ENCODE peak calls at places on chromosomes 4 and X, in eight cellular contexts. One of them, this sample, is unnamed.

GRCh38 chr4:166165829-166166420 is 292.9 kb downstream of the TLL1 start:
- DNase-seq in H7: peak; percentile 3
- DNase-seq in NCI-H2029: peak; percentile 49
- DNase-seq in T follicular helper cell: no peak
- DNase-seq in activated CD8-positive, alpha-beta memory T cell treated with anti-CD3 and anti-CD28 coated beads for 48 hours: no peak
- DNase-seq in iris pigment epithelial cell: peak; percentile 74
- DNase-seq in stimulated activated CD4-positive, alpha-beta T cell treated with anti-CD3 and anti-CD28 coated beads, Interleukin-12 subunit alpha, Interleukin-12 subunit beta, amount 100 ng/mL, for 4 hours: no peak
- DNase-seq in activated T-helper 1 cell treated with anti-CD3 and anti-CD28 coated beads, Interleukin-2, amount 50 U/mL, for 16 hours: no peak
- DNase-seq in this sample: no peak

GRCh38 chrX:43958529-43958928 is 14.7 kb downstream of the NDP start:
- DNase-seq in H7: peak; percentile 35
- DNase-seq in NCI-H2029: peak; percentile 18
- DNase-seq in T follicular helper cell: no peak
- DNase-seq in activated CD8-positive, alpha-beta memory T cell treated with anti-CD3 and anti-CD28 coated beads for 48 hours: no peak
- DNase-seq in iris pigment epithelial cell: peak; percentile 80
- DNase-seq in stimulated activated CD4-positive, alpha-beta T cell treated with anti-CD3 and anti-CD28 coated beads, Interleukin-12 subunit alpha, Interleukin-12 subunit beta, amount 100 ng/mL, for 4 hours: no peak
- DNase-seq in activated T-helper 1 cell treated with anti-CD3 and anti-CD28 coated beads, Interleukin-2, amount 50 U/mL, for 16 hours: no peak
- DNase-seq in this sample: no peak

GRCh38 chrX:47148946-47149345 is 3.9 kb downstream of the RBM10 start:
- DNase-seq in H7: no peak
- DNase-seq in NCI-H2029: no peak
- DNase-seq in T follicular helper cell: no peak
- DNase-seq in activated CD8-positive, alpha-beta memory T cell treated with anti-CD3 and anti-CD28 coated beads for 48 hours: no peak
- DNase-seq in iris pigment epithelial cell: peak; percentile 40
- DNase-seq in stimulated activated CD4-positive, alpha-beta T cell treated with anti-CD3 and anti-CD28 coated beads, Interleukin-12 subunit alpha, Interleukin-12 subunit beta, amount 100 ng/mL, for 4 hours: no peak
- DNase-seq in activated T-helper 1 cell treated with anti-CD3 and anti-CD28 coated beads, Interleukin-2, amount 50 U/mL, for 16 hours: no peak
- DNase-seq in this sample: no peak

GRCh38 chr4:53614616-53615015 is 23.3 kb upstream of the LNX1 start:
- DNase-seq in H7: no peak
- DNase-seq in NCI-H2029: no peak
- DNase-seq in T follicular helper cell: no peak
- DNase-seq in activated CD8-positive, alpha-beta memory T cell treated with anti-CD3 and anti-CD28 coated beads for 48 hours: no peak
- DNase-seq in iris pigment epithelial cell: no peak
- DNase-seq in stimulated activated CD4-positive, alpha-beta T cell treated with anti-CD3 and anti-CD28 coated beads, Interleukin-12 subunit alpha, Interleukin-12 subunit beta, amount 100 ng/mL, for 4 hours: no peak
- DNase-seq in activated T-helper 1 cell treated with anti-CD3 and anti-CD28 coated beads, Interleukin-2, amount 50 U/mL, for 16 hours: no peak
- DNase-seq in this sample: no peak

GRCh38 chr4:16843831-16844508 is 54.5 kb downstream of the LDB2 start:
- DNase-seq in H7: no peak
- DNase-seq in NCI-H2029: no peak
- DNase-seq in T follicular helper cell: no peak
- DNase-seq in activated CD8-positive, alpha-beta memory T cell treated with anti-CD3 and anti-CD28 coated beads for 48 hours: no peak
- DNase-seq in iris pigment epithelial cell: peak; percentile 61
- DNase-seq in stimulated activated CD4-positive, alpha-beta T cell treated with anti-CD3 and anti-CD28 coated beads, Interleukin-12 subunit alpha, Interleukin-12 subunit beta, amount 100 ng/mL, for 4 hours: no peak
- DNase-seq in activated T-helper 1 cell treated with anti-CD3 and anti-CD28 coated beads, Interleukin-2, amount 50 U/mL, for 16 hours: no peak
- DNase-seq in this sample: no peak

GRCh38 chr4:5500165-5500564 is 208.2 kb downstream of the EVC2 start:
- DNase-seq in H7: no peak
- DNase-seq in NCI-H2029: no peak
- DNase-seq in T follicular helper cell: no peak
- DNase-seq in activated CD8-positive, alpha-beta memory T cell treated with anti-CD3 and anti-CD28 coated beads for 48 hours: no peak
- DNase-seq in iris pigment epithelial cell: peak; percentile 55
- DNase-seq in stimulated activated CD4-positive, alpha-beta T cell treated with anti-CD3 and anti-CD28 coated beads, Interleukin-12 subunit alpha, Interleukin-12 subunit beta, amount 100 ng/mL, for 4 hours: no peak
- DNase-seq in activated T-helper 1 cell treated with anti-CD3 and anti-CD28 coated beads, Interleukin-2, amount 50 U/mL, for 16 hours: no peak
- DNase-seq in this sample: no peak

GRCh38 chr4:152015597-152016324 is 255.0 kb upstream of the GATB start:
- DNase-seq in H7: no peak
- DNase-seq in NCI-H2029: no peak
- DNase-seq in T follicular helper cell: no peak
- DNase-seq in activated CD8-positive, alpha-beta memory T cell treated with anti-CD3 and anti-CD28 coated beads for 48 hours: no peak
- DNase-seq in iris pigment epithelial cell: no peak
- DNase-seq in stimulated activated CD4-positive, alpha-beta T cell treated with anti-CD3 and anti-CD28 coated beads, Interleukin-12 subunit alpha, Interleukin-12 subunit beta, amount 100 ng/mL, for 4 hours: no peak
- DNase-seq in activated T-helper 1 cell treated with anti-CD3 and anti-CD28 coated beads, Interleukin-2, amount 50 U/mL, for 16 hours: no peak
- DNase-seq in this sample: no peak

GRCh38 chrX:150700107-150700506 is 6.9 kb downstream of the MTMR1 start:
- DNase-seq in H7: no peak
- DNase-seq in NCI-H2029: no peak
- DNase-seq in T follicular helper cell: no peak
- DNase-seq in activated CD8-positive, alpha-beta memory T cell treated with anti-CD3 and anti-CD28 coated beads for 48 hours: no peak
- DNase-seq in iris pigment epithelial cell: no peak
- DNase-seq in stimulated activated CD4-positive, alpha-beta T cell treated with anti-CD3 and anti-CD28 coated beads, Interleukin-12 subunit alpha, Interleukin-12 subunit beta, amount 100 ng/mL, for 4 hours: no peak
- DNase-seq in activated T-helper 1 cell treated with anti-CD3 and anti-CD28 coated beads, Interleukin-2, amount 50 U/mL, for 16 hours: no peak
- DNase-seq in this sample: no peak

GRCh38 chr4:8221476-8221875 is 22.4 kb downstream of the SH3TC1 start:
- DNase-seq in H7: no peak
- DNase-seq in NCI-H2029: no peak
- DNase-seq in T follicular helper cell: no peak
- DNase-seq in activated CD8-positive, alpha-beta memory T cell treated with anti-CD3 and anti-CD28 coated beads for 48 hours: no peak
- DNase-seq in iris pigment epithelial cell: peak; percentile 74
- DNase-seq in stimulated activated CD4-positive, alpha-beta T cell treated with anti-CD3 and anti-CD28 coated beads, Interleukin-12 subunit alpha, Interleukin-12 subunit beta, amount 100 ng/mL, for 4 hours: no peak
- DNase-seq in activated T-helper 1 cell treated with anti-CD3 and anti-CD28 coated beads, Interleukin-2, amount 50 U/mL, for 16 hours: no peak
- DNase-seq in this sample: no peak

GRCh38 chr4:911221-911751 is 20.8 kb downstream of the GAK start:
- DNase-seq in H7: no peak
- DNase-seq in NCI-H2029: no peak
- DNase-seq in T follicular helper cell: no peak
- DNase-seq in activated CD8-positive, alpha-beta memory T cell treated with anti-CD3 and anti-CD28 coated beads for 48 hours: no peak
- DNase-seq in iris pigment epithelial cell: no peak
- DNase-seq in stimulated activated CD4-positive, alpha-beta T cell treated with anti-CD3 and anti-CD28 coated beads, Interleukin-12 subunit alpha, Interleukin-12 subunit beta, amount 100 ng/mL, for 4 hours: no peak
- DNase-seq in activated T-helper 1 cell treated with anti-CD3 and anti-CD28 coated beads, Interleukin-2, amount 50 U/mL, for 16 hours: no peak
- DNase-seq in this sample: no peak

GRCh38 chr4:108072300-108072699 is 82.6 kb downstream of the HADH start:
- DNase-seq in H7: no peak
- DNase-seq in NCI-H2029: no peak
- DNase-seq in T follicular helper cell: peak; percentile 57
- DNase-seq in activated CD8-positive, alpha-beta memory T cell treated with anti-CD3 and anti-CD28 coated beads for 48 hours: no peak
- DNase-seq in iris pigment epithelial cell: no peak
- DNase-seq in stimulated activated CD4-positive, alpha-beta T cell treated with anti-CD3 and anti-CD28 coated beads, Interleukin-12 subunit alpha, Interleukin-12 subunit beta, amount 100 ng/mL, for 4 hours: no peak
- DNase-seq in activated T-helper 1 cell treated with anti-CD3 and anti-CD28 coated beads, Interleukin-2, amount 50 U/mL, for 16 hours: peak; percentile 20
- DNase-seq in this sample: peak; percentile 77

This sample was measured in CD8-positive, alpha-beta T cell.